ENCODE peak calls at places on chromosomes 11 and 22, in nine cellular contexts. X is COR-L47; G is iris pigment epithelial cell; M is Jurkat, Clone E6-1; V is GM20000; U is stimulated activated naive CD4-positive, alpha-beta T cell; T is SW480; L is SJSA1; N is A172. P is an unnamed sample.

GRCh38 chr11:788953-789940 is 643 bp downstream of the CEND1 start:
- DNase-seq in V (no peak), U (no peak), N (no peak), G (no peak), T (no peak), L (no peak), M (no peak), X (no peak), P (no peak)

GRCh38 chr11:43135966-43136534 is 175.7 kb upstream of the API5 start:
- DNase-seq in L (no peak), X (no peak), U (no peak), M (no peak), T (peak), V (no peak), G (no peak), N (no peak), P (no peak)

GRCh38 chr22:40676644-40677043 is 2.6 kb upstream of the MCHR1 start:
- DNase-seq in L (no peak), G (no peak), V (no peak), M (no peak), U (no peak), X (no peak), T (no peak), N (no peak), P (no peak)

GRCh38 chr11:104051806-104052205 is 15.4 kb downstream of the DDI1 start:
- DNase-seq in X (no peak), T (no peak), M (no peak), U (no peak), G (no peak), L (no peak), V (no peak), N (no peak), P (no peak)

GRCh38 chr11:71977743-71978418 is 20.8 kb upstream of the IL18BP start:
- DNase-seq in M (peak), X (peak), N (peak), U (peak), L (no peak), G (peak), V (no peak), T (peak), P (peak)

GRCh38 chr11:46210133-46210636 is 67.3 kb upstream of the CREB3L1 start:
- DNase-seq in X (no peak), V (peak), G (peak), N (peak), L (no peak), M (no peak), U (no peak), T (peak), P (no peak)

GRCh38 chr22:38316340-38317236 is 645 bp downstream of the CSNK1E start:
- DNase-seq in T (peak), N (no peak), G (peak), M (no peak), U (peak), L (peak), V (peak), X (peak), P (peak)

GRCh38 chr11:69200331-69201047 is 44.8 kb downstream of the SMIM38 start:
- DNase-seq in U (no peak), M (no peak), G (no peak), X (no peak), T (no peak), V (no peak), L (no peak), N (no peak), P (no peak)

GRCh38 chr11:73330569-73331093 is 22.6 kb downstream of the ARHGEF17 start:
- DNase-seq in T (no peak), L (no peak), G (peak), X (no peak), U (no peak), M (no peak), N (peak), V (no peak), P (no peak)

GRCh38 chr11:58058276-58059010 is 27.7 kb downstream of the OR6Q1 start:
- DNase-seq in X (peak), M (no peak), L (no peak), N (no peak), G (no peak), U (no peak), T (no peak), V (no peak), P (no peak)

GRCh38 chr11:95095858-95096587 is 6.4 kb downstream of the ENDOD1 start:
- DNase-seq in G (peak), U (no peak), N (no peak), X (no peak), L (no peak), V (peak), T (no peak), M (no peak), P (no peak)

GRCh38 chr11:6404341-6405038 is 14.2 kb downstream of the SMPD1 start:
- DNase-seq in U (peak), G (peak), M (no peak), X (peak), T (no peak), V (peak), N (no peak), L (no peak), P (no peak)

GRCh38 chr22:45469573-45470383 is 32.9 kb upstream of the FBLN1 start:
- DNase-seq in U (no peak), N (no peak), M (no peak), T (no peak), X (no peak), G (peak), L (no peak), V (no peak), P (no peak)

GRCh38 chr11:64854534-64855502 is 10.4 kb upstream of the CDC42BPG start:
- DNase-seq in N (peak), L (peak), V (no peak), U (no peak), T (peak), G (peak), M (no peak), X (no peak), P (no peak)

GRCh38 chr11:95232666-95233065 is 1.7 kb upstream of the SESN3 start:
- DNase-seq in M (no peak), N (no peak), U (no peak), V (no peak), T (no peak), L (no peak), G (no peak), X (no peak), P (no peak)

GRCh38 chr11:118304227-118304808 is at the start of gene CD3E:
- DNase-seq in G (no peak), U (peak), N (no peak), T (no peak), V (no peak), X (no peak), M (peak), L (no peak), P (peak)

GRCh38 chr22:50447576-50448551 is 27.0 kb downstream of the SBF1 start:
- DNase-seq in L (no peak), T (peak), V (no peak), U (no peak), X (no peak), M (no peak), N (no peak), G (no peak), P (no peak)

GRCh38 chr22:43881091-43882061 is 10.4 kb downstream of the PNPLA5 start:
- DNase-seq in N (no peak), X (no peak), G (no peak), V (no peak), M (no peak), U (no peak), T (no peak), L (no peak), P (no peak)

GRCh38 chr11:130068546-130068985 is 1.1 kb upstream of the APLP2 start:
- DNase-seq in L (no peak), M (no peak), V (no peak), N (no peak), G (no peak), T (no peak), X (no peak), U (no peak), P (no peak)

GRCh38 chr11:120354779-120355178 is 18.6 kb downstream of the ARHGEF12 start:
- DNase-seq in T (no peak), V (no peak), U (no peak), L (no peak), G (no peak), X (no peak), M (no peak), N (no peak), P (no peak)

GRCh38 chr11:15748673-15749190 is 607.6 kb downstream of the SOX6 start:
- DNase-seq in N (no peak), X (no peak), M (no peak), V (no peak), G (no peak), U (no peak), L (no peak), T (no peak), P (no peak)

GRCh38 chr11:28017816-28018215 is 90.1 kb downstream of the KIF18A start:
- DNase-seq in M (no peak), N (no peak), T (no peak), V (no peak), L (no peak), U (no peak), X (no peak), G (peak), P (no peak)

P was measured in DND-41.